ENCODE peak calls at places on chromosomes 3 and 15, in four cellular contexts. B is ovary, C is sigmoid colon, S is esophagus squamous epithelium. D is an unnamed sample.

GRCh38 chr15:50046868-50047267 is 72.2 kb downstream of the ATP8B4 start:
- DNase-seq in B (no peak), C (no peak), S (no peak), D (no peak)

GRCh38 chr3:14431556-14431927 is 29.1 kb downstream of the SLC6A6 start:
- DNase-seq in B (no peak), C (no peak), S (no peak), D (no peak)

GRCh38 chr3:113746955-113747718 is at the start of gene ATP6V1A:
- DNase-seq in B (no peak), C (peak; percentile 87), S (peak; percentile 38), D (peak; percentile 70)

GRCh38 chr3:13839766-13840340 is 40.0 kb downstream of the WNT7A start:
- DNase-seq in B (no peak), C (no peak), S (no peak), D (no peak)

GRCh38 chr3:107368999-107369398 is 8.2 kb upstream of the CCDC54 start:
- DNase-seq in B (no peak), C (no peak), S (no peak), D (no peak)

GRCh38 chr15:48905870-48906269 is 27.9 kb downstream of the EID1 start:
- DNase-seq in B (no peak), C (no peak), S (no peak), D (no peak)

GRCh38 chr15:63338170-63338569 is 43.5 kb downstream of the CA12 start:
- DNase-seq in B (no peak), C (no peak), S (no peak), D (no peak)

GRCh38 chr3:129593595-129594339 is 12.7 kb downstream of the PLXND1 start:
- DNase-seq in B (no peak), C (no peak), S (no peak), D (no peak)

GRCh38 chr3:106717178-106717780 is 660.0 kb upstream of the CCDC54 start:
- DNase-seq in B (no peak), C (no peak), S (no peak), D (no peak)

GRCh38 chr3:57896691-57897090 is 111.5 kb upstream of the FLNB start:
- DNase-seq in B (no peak), C (no peak), S (no peak), D (no peak)

GRCh38 chr3:188326111-188326510 is 172.2 kb downstream of the LPP start:
- DNase-seq in B (no peak), C (no peak), S (no peak), D (no peak)

GRCh38 chr3:185744997-185745843 is 79.6 kb downstream of the IGF2BP2 start:
- DNase-seq in B (no peak), C (no peak), S (no peak), D (no peak)

GRCh38 chr15:52528465-52529288 is at the start of gene MYO5A:
- DNase-seq in B (peak; percentile 58), C (peak; percentile 84), S (peak; percentile 39), D (peak; percentile 54)
- TF ChIP-seq POLR2A in B (no peak), C (no peak), S (peak; percentile 69), D (no peak)

DNA sequence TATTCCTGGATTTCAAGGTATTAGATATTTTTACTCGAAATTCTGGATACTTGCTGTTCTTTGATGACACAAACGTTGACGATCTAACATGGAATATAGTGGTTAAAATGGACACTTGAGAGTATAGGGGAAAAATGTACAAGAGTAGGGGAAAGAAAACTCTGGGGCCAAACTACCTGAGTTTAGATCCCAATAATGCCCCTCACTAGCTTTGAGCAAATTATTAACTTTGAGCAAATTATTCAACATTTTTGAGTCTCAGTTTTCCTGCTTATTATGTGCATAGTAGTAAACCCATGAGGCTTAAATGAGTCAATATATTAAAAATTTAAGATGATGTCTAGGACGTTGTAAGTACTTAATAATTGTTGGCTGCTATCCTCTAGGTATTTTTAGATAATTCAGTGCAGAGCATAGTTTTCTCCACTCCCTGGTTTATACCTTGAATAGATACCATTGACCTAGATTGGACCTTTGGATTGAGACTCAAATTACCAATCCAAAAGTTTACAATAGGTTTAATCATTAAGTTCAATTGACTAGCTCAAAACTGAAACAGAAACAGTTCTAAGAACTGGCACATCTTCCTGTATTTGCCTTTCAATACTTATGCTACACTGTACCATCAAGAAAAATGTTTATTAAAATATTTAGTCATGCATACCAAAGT is 4.5 kb downstream of the ADGRG7 start:
- DNase-seq in B (no peak), C (no peak), S (no peak), D (no peak)
- H3K4me3 ChIP-seq in B (no peak overlapping the region), C (no peak overlapping the region), S (no peak overlapping the region), D (no peak overlapping the region)

GRCh38 chr3:108404409-108404808 is 106.0 kb downstream of the MYH15 start:
- DNase-seq in B (no peak), C (no peak), S (no peak), D (no peak)
- TF ChIP-seq POLR2A in B (no peak), C (no peak), S (no peak), D (no peak)

GRCh38 chr3:174100744-174101143 is 703.2 kb downstream of the NLGN1 start:
- DNase-seq in B (no peak), C (no peak), S (no peak), D (no peak)

GRCh38 chr3:174102274-174102673 is 704.7 kb downstream of the NLGN1 start:
- DNase-seq in B (no peak), C (no peak), S (no peak), D (no peak)

GRCh38 chr3:174097686-174098085 is 700.1 kb downstream of the NLGN1 start:
- DNase-seq in B (no peak), C (no peak), S (no peak), D (no peak)

GRCh38 chr3:174099724-174100123 is 702.2 kb downstream of the NLGN1 start:
- DNase-seq in B (no peak), C (no peak), S (no peak), D (no peak)

GRCh38 chr3:174101244-174101643 is 703.7 kb downstream of the NLGN1 start:
- DNase-seq in B (no peak), C (no peak), S (no peak), D (no peak)
- H3K4me3 ChIP-seq in B (no peak overlapping the region), C (no peak overlapping the region), S (no peak overlapping the region), D (no peak overlapping the region)

DNA sequence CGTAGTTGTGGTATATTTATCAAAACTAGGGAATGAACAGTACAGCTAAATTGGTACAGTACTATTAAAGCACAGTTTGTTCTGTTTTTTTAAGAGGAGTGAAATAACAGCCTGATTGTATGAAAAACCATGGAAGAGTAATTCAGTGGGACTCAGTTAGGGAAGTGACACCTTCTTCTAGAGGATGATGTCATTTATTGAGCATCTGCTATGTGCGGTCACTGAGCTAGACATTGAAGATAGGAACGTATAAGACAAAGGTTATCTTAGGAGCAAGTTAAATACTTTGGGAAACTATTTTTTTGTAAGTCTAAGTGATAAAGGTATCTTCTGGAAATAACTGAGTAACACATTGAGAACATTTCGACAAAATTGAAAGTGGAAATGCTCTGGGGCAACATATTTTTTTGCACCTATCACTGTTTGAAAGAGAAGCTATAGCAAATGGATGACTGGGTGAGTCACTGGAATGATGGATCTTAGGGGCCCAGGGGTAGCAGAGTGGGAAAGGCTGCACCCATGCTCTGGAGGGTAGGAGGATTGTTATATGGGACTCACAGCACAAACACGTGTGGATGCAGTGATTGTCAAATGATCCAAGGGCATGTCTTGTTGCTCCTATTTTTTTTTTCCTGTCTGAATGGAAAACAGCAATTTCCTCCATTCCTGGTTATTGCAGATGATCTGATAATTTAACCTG is 43.0 kb downstream of the OXNAD1 start:
- DNase-seq in B (no peak), C (no peak), S (no peak), D (no peak)
- TF ChIP-seq POLR2A in B (no peak), C (no peak), S (no peak), D (no peak)